ENCODE peak calls at places on chromosomes 12 and 14, in seven cellular contexts. X is pancreas; I is RWPE1; M is OCI-LY7; Q is GM23248; N is CD8-positive, alpha-beta memory T cell; P is tibial artery. J is an unnamed sample.

GRCh38 chr14:96461950-96462798 is 40.0 kb upstream of the PAPOLA start:
- DNase-seq in X (peak; percentile 53), I (no peak), M (no peak), Q (no peak), N (no peak), P (no peak), J (no peak)

GRCh38 chr14:75979641-75980422 is 2.0 kb downstream of the TGFB3 start:
- DNase-seq in X (peak; percentile 30), I (no peak), M (no peak), Q (peak; percentile 37), N (no peak), P (peak; percentile 77), J (no peak)

GRCh38 chr14:100052819-100053218 is 12.4 kb upstream of the EVL start:
- DNase-seq in X (no peak), I (no peak), M (no peak), Q (no peak), N (no peak), P (no peak), J (no peak)

GRCh38 chr14:51419685-51420084 is 179.6 kb downstream of the TMX1 start:
- DNase-seq in X (no peak), I (no peak), M (peak; percentile 59), Q (no peak), N (peak; percentile 67), P (no peak), J (peak; percentile 29)

GRCh38 chr12:120230326-120230973 is 29.5 kb upstream of the RPLP0 start:
- DNase-seq in X (no peak), I (peak; percentile 87), M (no peak), Q (peak; percentile 94), N (no peak), P (peak; percentile 85), J (no peak)

GRCh38 chr12:91722072-91722471 is 423.6 kb downstream of the BTG1 start:
- DNase-seq in X (no peak), I (peak; percentile 8), M (no peak), Q (peak; percentile 1), N (no peak), P (no peak), J (no peak)

GRCh38 chr12:131102991-131103609 is 149.4 kb downstream of the ADGRD1 start:
- DNase-seq in X (no peak), I (no peak), M (no peak), Q (no peak), N (no peak), P (peak; percentile 48), J (no peak)

GRCh38 chr14:50312734-50313054 is 570 bp downstream of the DMAC2L start:
- DNase-seq in X (no peak), I (no peak), M (peak; percentile 66), Q (no peak), N (peak; percentile 75), P (no peak), J (no peak)

GRCh38 chr12:62562892-62563291 is 96.3 kb downstream of the MON2 start:
- DNase-seq in X (no peak), I (no peak), M (no peak), Q (peak; percentile 89), N (no peak), P (no peak), J (no peak)

GRCh38 chr12:6229823-6230222 is 29.6 kb downstream of the CD9 start:
- DNase-seq in X (no peak), I (no peak), M (no peak), Q (peak; percentile 96), N (no peak), P (peak; percentile 91), J (no peak)

GRCh38 chr12:112716099-112717093 is 75.2 kb upstream of the RPH3A start:
- DNase-seq in X (no peak), I (peak; percentile 23), M (peak; percentile 29), Q (peak; percentile 12), N (no peak), P (no peak), J (no peak)

GRCh38 chr12:29208935-29209701 is 60.0 kb downstream of the FAR2 start:
- DNase-seq in X (no peak), I (no peak), M (no peak), Q (no peak), N (no peak), P (no peak), J (no peak)

GRCh38 chr12:106445053-106445452 is 87.5 kb downstream of the POLR3B start:
- DNase-seq in X (no peak), I (no peak), M (no peak), Q (no peak), N (no peak), P (no peak), J (no peak)

GRCh38 chr12:95115641-95116040 is 42.2 kb upstream of the NR2C1 start:
- DNase-seq in X (no peak), I (no peak), M (no peak), Q (no peak), N (no peak), P (no peak), J (no peak)

GRCh38 chr12:1277905-1278304 is 286.9 kb downstream of the ERC1 start:
- DNase-seq in X (no peak), I (no peak), M (peak; percentile 11), Q (no peak), N (peak; percentile 68), P (no peak), J (no peak)

GRCh38 chr14:51674294-51675002 is 22.7 kb downstream of the FRMD6 start:
- DNase-seq in X (no peak), I (peak; percentile 75), M (no peak), Q (peak; percentile 82), N (no peak), P (no peak), J (no peak)

GRCh38 chr12:127893875-127894635 is 372.9 kb upstream of the TMEM132C start:
- DNase-seq in X (no peak), I (no peak), M (peak; percentile 22), Q (peak; percentile 19), N (no peak), P (no peak), J (no peak)

DNA sequence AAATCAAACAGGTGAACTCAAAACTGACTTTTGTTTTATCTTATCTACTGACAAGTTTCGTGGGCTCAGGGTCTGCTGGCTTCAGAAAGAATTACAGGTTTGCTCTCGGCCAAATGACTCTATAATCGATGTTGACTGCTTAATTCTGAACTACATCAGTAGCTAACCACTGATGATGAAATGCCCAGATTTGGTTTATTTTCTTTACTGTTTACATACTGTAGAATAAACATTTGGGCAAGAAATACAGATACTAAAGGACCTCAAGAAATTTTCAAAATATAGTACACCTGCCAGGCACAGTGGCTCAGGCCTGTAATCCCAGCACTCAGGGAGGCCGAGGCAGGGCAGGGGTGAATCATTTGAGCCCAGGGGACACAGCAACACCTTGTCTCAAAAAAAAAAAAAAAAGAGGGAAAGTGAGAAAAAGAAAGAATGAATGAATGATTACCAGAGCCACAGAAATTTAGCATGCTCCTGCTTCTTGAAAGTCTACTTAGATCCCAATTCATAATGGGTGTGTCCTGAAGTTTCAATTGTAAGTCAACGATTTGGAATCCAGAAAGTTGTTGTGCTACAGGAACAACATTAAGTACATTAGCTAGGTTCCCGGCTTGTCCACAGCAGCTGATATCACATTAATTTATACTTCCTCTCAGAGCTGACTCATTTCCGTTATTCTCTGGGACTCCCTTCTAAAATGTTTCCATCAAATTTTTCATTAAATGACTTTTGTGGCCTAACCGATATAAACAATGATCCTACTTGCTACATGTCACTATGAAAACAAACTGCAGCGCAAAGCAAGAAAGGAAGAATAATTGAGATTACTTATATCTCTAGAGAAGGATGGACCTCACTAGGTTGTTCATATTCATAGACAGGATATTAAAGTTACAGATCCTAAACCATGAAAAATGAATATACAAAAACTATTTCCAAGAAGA is 134.3 kb downstream of the MED13L start:
- DNase-seq in X (no peak), I (peak; percentile 54), M (no peak), Q (peak; percentile 83), N (no peak), P (no peak), J (no peak)
- H3K27ac ChIP-seq in X (peak overlapping the region; percentile 2), I (peak overlapping the region; percentile 68), M (no peak overlapping the region), Q (peak overlapping the region; percentile 79), N (no peak overlapping the region), P (peak overlapping the region; percentile 37), J (no peak overlapping the region)

GRCh38 chr12:111597731-111598636 is 1.1 kb downstream of the ATXN2 start:
- DNase-seq in X (peak; percentile 65), I (peak; percentile 55), M (peak; percentile 34), Q (peak; percentile 62), N (peak; percentile 51), P (peak; percentile 77), J (peak; percentile 2)

GRCh38 chr12:111602348-111602747 is 3.2 kb upstream of the ATXN2 start:
- DNase-seq in X (no peak), I (no peak), M (no peak), Q (no peak), N (no peak), P (no peak), J (no peak)

GRCh38 chr12:111599459-111600295 is 562 bp upstream of the ATXN2 start:
- DNase-seq in X (peak; percentile 85), I (peak; percentile 88), M (peak; percentile 95), Q (peak; percentile 95), N (peak; percentile 91), P (peak; percentile 94), J (peak; percentile 80)

GRCh38 chr12:111598637-111599458 is at the start of gene ATXN2:
- DNase-seq in X (peak; percentile 72), I (peak; percentile 81), M (peak; percentile 85), Q (peak; percentile 83), N (peak; percentile 82), P (peak; percentile 77), J (peak; percentile 62)

DNA sequence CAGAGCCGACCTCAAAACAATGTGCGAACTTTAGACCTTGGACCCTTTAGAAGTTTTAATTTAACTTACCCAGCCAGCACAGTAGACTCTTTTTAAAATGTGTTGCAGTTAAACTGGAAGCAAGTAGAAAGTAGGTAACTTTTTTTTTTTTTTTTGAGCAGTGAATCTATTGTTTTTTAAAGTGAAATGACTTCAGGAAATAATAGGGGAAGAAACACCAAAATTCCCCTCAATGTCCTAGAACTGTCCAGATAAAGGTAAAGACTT is 1.1 kb upstream of the ATXN2 start:
- DNase-seq in X (no peak), I (no peak), M (peak; percentile 11), Q (no peak), N (no peak), P (no peak), J (no peak)
- H3K27ac ChIP-seq in X (peak overlapping the region; percentile 94), I (peak overlapping the region; percentile 97), M (peak overlapping the region; percentile 77), Q (peak overlapping the region; percentile 94), N (peak overlapping the region; percentile 76), P (peak overlapping the region; percentile 92), J (no peak overlapping the region)

GRCh38 chr12:75747572-75747995 is 236.2 kb upstream of the KRR1 start:
- DNase-seq in X (no peak), I (no peak), M (no peak), Q (peak; percentile 83), N (no peak), P (no peak), J (no peak)

GRCh38 chr12:75754141-75754540 is 242.7 kb upstream of the KRR1 start:
- DNase-seq in X (no peak), I (no peak), M (no peak), Q (no peak), N (no peak), P (no peak), J (no peak)

GRCh38 chr12:75754698-75755097 is 243.3 kb upstream of the KRR1 start:
- DNase-seq in X (no peak), I (no peak), M (no peak), Q (no peak), N (no peak), P (no peak), J (no peak)

GRCh38 chr12:75751769-75752471 is 240.5 kb upstream of the KRR1 start:
- DNase-seq in X (no peak), I (no peak), M (no peak), Q (peak; percentile 60), N (no peak), P (no peak), J (no peak)

GRCh38 chr12:75750950-75751349 is 239.5 kb upstream of the KRR1 start:
- DNase-seq in X (no peak), I (no peak), M (no peak), Q (peak; percentile 79), N (no peak), P (no peak), J (no peak)
- H3K27ac ChIP-seq in X (peak overlapping the region; percentile 34), I (no peak overlapping the region), M (no peak overlapping the region), Q (peak overlapping the region; percentile 84), N (no peak overlapping the region), P (no peak overlapping the region), J (no peak overlapping the region)

GRCh38 chr12:116136340-116136739 is 141.2 kb downstream of the MED13L start:
- DNase-seq in X (no peak), I (no peak), M (no peak), Q (peak; percentile 77), N (no peak), P (no peak), J (no peak)
- H3K27ac ChIP-seq in X (no peak overlapping the region), I (no peak overlapping the region), M (no peak overlapping the region), Q (peak overlapping the region; percentile 30), N (no peak overlapping the region), P (no peak overlapping the region), J (no peak overlapping the region)